ENCODE peak calls at places on chromosomes 11 and 22, in ten cellular contexts. D is AG04450, N is Panc1, H is GM23338, T is brain microvascular endothelial cell, J is stomach, K is BE2C, C is lower lobe of right lung, M is fibroblast of lung, Z is astrocyte of the cerebellum. R is an unnamed sample.
A peak's percentile ranks its signal among the peaks of the same experiment; 100 is the strongest.

GRCh38 chr11:59158206-59159068 is 13.5 kb upstream of the DTX4 start:
- DNase-seq in C (no peak), K (no peak), M (peak; percentile 51), N (no peak), T (peak; percentile 66), D (peak; percentile 37), H (peak; percentile 87), Z (peak; percentile 56), J (peak; percentile 58), R (peak; percentile 86)

GRCh38 chr11:127521413-127521812 is 520.8 kb upstream of the KIRREL3 start:
- DNase-seq in D (peak; percentile 16), M (peak; percentile 74), J (no peak), Z (peak; percentile 11), K (no peak), H (no peak), T (no peak), C (no peak), N (peak; percentile 30), R (no peak)

GRCh38 chr22:49965291-49966040 is 4.9 kb downstream of the PIM3 start:
- DNase-seq in M (no peak), K (peak; percentile 13), J (peak; percentile 31), T (no peak), D (no peak), N (no peak), C (peak; percentile 52), H (no peak), Z (no peak), R (no peak)

GRCh38 chr11:74196781-74197486 is 25.8 kb downstream of the PPME1 start:
- DNase-seq in H (no peak), M (no peak), N (no peak), T (no peak), K (no peak), Z (no peak), J (no peak), C (no peak), D (no peak), R (no peak)

GRCh38 chr11:94305146-94305545 is 766 bp downstream of the IZUMO1R start:
- DNase-seq in Z (no peak), M (peak; percentile 26), T (no peak), D (peak; percentile 8), H (no peak), K (no peak), J (no peak), N (no peak), C (no peak), R (peak; percentile 5)

GRCh38 chr11:104152941-104153340 is 11.0 kb downstream of the PDGFD start:
- DNase-seq in H (no peak), M (no peak), N (no peak), T (no peak), K (no peak), Z (no peak), C (no peak), D (no peak), J (no peak), R (no peak)

GRCh38 chr11:111531687-111532364 is 8.7 kb upstream of the LAYN start:
- DNase-seq in J (no peak), Z (peak; percentile 68), K (no peak), T (peak; percentile 92), C (no peak), N (no peak), H (no peak), M (peak; percentile 94), D (peak; percentile 71), R (peak; percentile 82)

GRCh38 chr22:36340621-36341020 is 47.1 kb downstream of the MYH9 start:
- DNase-seq in H (no peak), M (no peak), C (no peak), T (no peak), K (no peak), J (peak; percentile 56), Z (no peak), D (no peak), N (no peak), R (no peak)

GRCh38 chr11:116276051-116277044 is 496.4 kb downstream of the BUD13 start:
- DNase-seq in J (peak; percentile 82), C (peak; percentile 86), K (peak; percentile 91), D (peak; percentile 2), Z (peak; percentile 19), M (peak; percentile 49), H (peak; percentile 94), T (peak; percentile 18), N (peak; percentile 28), R (peak; percentile 37)

GRCh38 chr11:108997826-108998225 is 333.0 kb downstream of the DDX10 start:
- DNase-seq in D (no peak), C (no peak), H (no peak), T (no peak), Z (no peak), K (no peak), J (no peak), M (no peak), N (no peak), R (no peak)

GRCh38 chr11:74000307-74000630 is 8.6 kb downstream of the UCP3 start:
- DNase-seq in C (no peak), J (no peak), Z (no peak), K (no peak), H (no peak), N (no peak), T (no peak), M (no peak), D (no peak), R (no peak)

GRCh38 chr11:44178381-44178780 is 82.9 kb downstream of the EXT2 start:
- DNase-seq in K (no peak), J (no peak), H (peak; percentile 61), T (peak; percentile 40), N (no peak), Z (no peak), D (peak; percentile 23), C (no peak), M (peak; percentile 49), R (peak; percentile 21)

GRCh38 chr11:31919175-31919574 is 108.1 kb upstream of the PAX6 start:
- DNase-seq in Z (no peak), N (no peak), J (no peak), D (no peak), C (no peak), T (no peak), H (no peak), K (no peak), M (no peak), R (no peak)

GRCh38 chr11:31913985-31914384 is 102.9 kb upstream of the PAX6 start:
- DNase-seq in D (no peak), K (no peak), Z (no peak), J (no peak), N (no peak), C (no peak), T (no peak), M (peak; percentile 5), H (no peak), R (no peak)

GRCh38 chr11:31912808-31913207 is 101.7 kb upstream of the PAX6 start:
- DNase-seq in N (no peak), Z (no peak), D (no peak), T (no peak), J (no peak), K (no peak), C (no peak), M (no peak), H (no peak), R (no peak)

GRCh38 chr11:31910950-31911576 is 99.9 kb upstream of the PAX6 start:
- DNase-seq in J (no peak), H (no peak), N (no peak), K (no peak), M (no peak), D (no peak), T (no peak), Z (no peak), C (no peak), R (no peak)

GRCh38 chr11:31915867-31916266 is 104.7 kb upstream of the PAX6 start:
- DNase-seq in Z (no peak), N (no peak), M (no peak), J (no peak), D (no peak), C (no peak), T (no peak), H (no peak), K (no peak), R (no peak)
- TF ChIP-seq CTCF in Z (no peak), N (no peak), M (no peak), J (no peak), D (no peak), C (no peak), T (no peak), H (peak; percentile 33), K (no peak), R (no peak)

DNA sequence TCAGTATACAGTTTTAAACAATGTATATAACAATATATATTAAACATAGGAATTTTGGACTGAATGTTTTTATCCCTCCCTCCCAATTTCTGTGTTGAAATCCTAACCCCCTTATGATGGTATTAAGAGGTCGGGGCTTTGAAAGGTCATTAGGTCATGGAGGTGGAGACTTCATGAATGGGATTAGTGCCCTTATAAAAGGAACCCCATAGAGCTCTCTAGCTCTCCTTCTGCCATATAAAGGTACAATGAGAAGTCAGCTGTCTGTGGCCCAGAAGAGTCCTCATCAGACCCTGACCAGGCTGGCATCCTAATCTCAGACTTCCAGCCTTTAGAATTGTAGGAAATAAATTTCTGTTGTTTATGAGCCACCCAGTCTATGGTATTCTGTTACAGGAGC is 6.5 kb downstream of the NNMT start:
- DNase-seq in C (no peak), K (no peak), N (no peak), M (no peak), Z (no peak), T (no peak), D (no peak), J (no peak), H (no peak), R (peak; percentile 45)
- H3K4me3 ChIP-seq in C (peak overlapping the region; percentile 2), K (no peak overlapping the region), N (no peak overlapping the region), M (peak overlapping the region; percentile 8), Z (peak overlapping the region; percentile 22), T (no peak overlapping the region), D (no peak overlapping the region), J (no peak overlapping the region), H (no peak overlapping the region), R (peak overlapping the region; percentile 96)

DNA sequence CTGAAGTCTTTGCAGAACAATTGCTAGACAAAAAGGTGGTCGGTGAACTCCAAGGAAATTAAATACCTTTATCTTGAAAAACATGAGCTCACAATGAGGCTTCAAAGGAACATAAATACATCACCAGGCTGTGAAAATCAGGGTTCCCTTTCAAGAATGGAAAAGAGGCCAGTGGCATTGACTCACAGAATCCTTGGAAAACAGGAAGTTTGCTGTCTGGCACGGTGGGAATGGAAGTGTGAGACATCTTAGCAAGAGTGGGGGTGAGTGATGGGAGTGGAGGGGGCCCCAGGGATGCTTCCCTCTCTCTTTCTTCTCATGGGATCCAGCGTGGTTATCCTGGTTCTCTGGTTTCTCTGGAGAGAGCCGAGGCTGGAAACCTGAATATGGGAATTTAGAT is 48.9 kb upstream of the TBCEL start:
- DNase-seq in C (no peak), H (no peak), J (no peak), K (no peak), T (no peak), Z (no peak), M (peak; percentile 10), N (no peak), D (no peak), R (no peak)
- TF ChIP-seq CTCF in C (no peak), H (no peak), J (no peak), K (no peak), T (no peak), Z (no peak), M (no peak), N (no peak), D (no peak), R (no peak)

DNA sequence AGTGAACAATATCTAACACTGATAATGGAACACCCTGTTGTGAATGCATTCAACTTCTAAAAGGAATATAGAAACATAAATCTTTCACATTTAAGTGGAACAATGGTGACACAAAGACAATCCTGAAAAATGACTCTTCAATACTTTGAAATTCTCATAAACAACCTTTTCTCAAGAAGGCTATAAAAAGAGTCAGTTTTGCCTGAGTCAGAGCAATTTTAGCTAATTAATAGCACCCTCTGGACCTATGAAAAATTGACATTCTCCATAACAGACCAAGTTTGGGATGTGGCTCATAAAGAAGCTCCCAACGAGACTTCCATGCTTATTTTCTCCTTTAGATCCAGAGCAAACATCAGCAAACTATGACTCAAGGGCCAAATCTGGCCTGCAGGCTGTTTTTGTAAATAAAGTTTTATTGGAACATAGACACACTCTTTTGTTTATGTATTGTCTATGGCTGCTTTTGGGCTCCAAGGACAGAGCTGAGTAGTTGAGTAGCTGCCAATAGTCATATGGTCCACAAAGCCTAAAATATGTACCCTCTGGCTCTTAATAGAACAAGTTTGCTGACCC is 108.0 kb downstream of the MAML2 start:
- DNase-seq in Z (no peak), C (no peak), H (no peak), D (no peak), M (no peak), T (no peak), J (no peak), N (no peak), K (no peak), R (no peak)
- H3K4me3 ChIP-seq in Z (no peak overlapping the region), C (no peak overlapping the region), H (no peak overlapping the region), D (no peak overlapping the region), M (no peak overlapping the region), T (no peak overlapping the region), J (no peak overlapping the region), N (no peak overlapping the region), K (no peak overlapping the region), R (no peak overlapping the region)

R was measured in fibroblast of pulmonary artery.